ENCODE peak calls at places on chromosomes 4 and X, in ten cellular contexts. B is lung, O is chondrocyte, F is endothelial cell, T is brain microvascular endothelial cell, W is AG09309, E is fibroblast of the aortic adventitia, I is adrenal gland, G is suprapubic skin, H is fibroblast of lung. D is an unnamed sample.

GRCh38 chr4:172390341-172390740 is 577.1 kb downstream of the GALNTL6 start:
- DNase-seq in B (no peak), O (no peak), F (no peak), T (no peak), W (no peak), E (no peak), I (no peak), G (no peak), H (no peak), D (no peak)

GRCh38 chr4:185464887-185465286 is 6.6 kb downstream of the CCDC110 start:
- DNase-seq in B (no peak), O (no peak), F (no peak), T (no peak), W (no peak), E (no peak), I (no peak), G (no peak), H (peak), D (no peak)

GRCh38 chr4:7650606-7651400 is 216.1 kb upstream of the PSAPL1 start:
- DNase-seq in B (no peak), O (peak), F (peak), T (peak), W (no peak), E (no peak), I (no peak), G (no peak), H (peak), D (no peak)

GRCh38 chrX:133985164-133986007 is at the start of gene GPC3:
- DNase-seq in B (no peak), O (no peak), F (peak), T (no peak), W (no peak), E (no peak), I (peak), G (peak), H (peak), D (peak)

GRCh38 chrX:110006826-110007375 is 4.0 kb downstream of the TMEM164 start:
- DNase-seq in B (no peak), O (no peak), F (no peak), T (no peak), W (no peak), E (peak), I (peak), G (no peak), H (peak), D (no peak)

GRCh38 chr4:65126200-65126599 is 544.1 kb downstream of the EPHA5 start:
- DNase-seq in B (no peak), O (no peak), F (no peak), T (no peak), W (no peak), E (no peak), I (no peak), G (no peak), H (no peak), D (no peak)

GRCh38 chr4:20311863-20312262 is 60.2 kb downstream of the SLIT2 start:
- DNase-seq in B (no peak), O (no peak), F (no peak), T (no peak), W (peak), E (no peak), I (no peak), G (no peak), H (no peak), D (no peak)

GRCh38 chrX:133523094-133523493 is 107.8 kb upstream of the GPC4 start:
- DNase-seq in B (peak), O (no peak), F (no peak), T (no peak), W (no peak), E (peak), I (no peak), G (no peak), H (no peak), D (no peak)

GRCh38 chr4:128862608-128863313 is 53.3 kb downstream of the JADE1 start:
- DNase-seq in B (no peak), O (no peak), F (peak), T (no peak), W (no peak), E (no peak), I (no peak), G (no peak), H (no peak), D (no peak)

GRCh38 chr4:11746734-11747133 is 318.0 kb upstream of the HS3ST1 start:
- DNase-seq in B (no peak), O (no peak), F (no peak), T (no peak), W (no peak), E (peak), I (no peak), G (no peak), H (no peak), D (no peak)

GRCh38 chr4:169795585-169795984 is 37.8 kb upstream of the HPF1 start:
- DNase-seq in B (no peak), O (no peak), F (no peak), T (no peak), W (no peak), E (peak), I (no peak), G (no peak), H (no peak), D (no peak)

GRCh38 chr4:153138736-153139135 is 65.5 kb upstream of the TRIM2 start:
- DNase-seq in B (no peak), O (no peak), F (no peak), T (no peak), W (no peak), E (no peak), I (no peak), G (no peak), H (no peak), D (no peak)

GRCh38 chr4:139619644-139620043 is 46.0 kb upstream of the MGST2 start:
- DNase-seq in B (no peak), O (no peak), F (no peak), T (peak), W (no peak), E (peak), I (peak), G (no peak), H (peak), D (peak)

GRCh38 chr4:86744570-86744969 is 104.6 kb downstream of the SLC10A6 start:
- DNase-seq in B (no peak), O (no peak), F (no peak), T (no peak), W (no peak), E (no peak), I (no peak), G (no peak), H (no peak), D (no peak)

GRCh38 chrX:26927419-26927818 is 535.7 kb downstream of the PPP4R3C start:
- DNase-seq in B (no peak), O (no peak), F (no peak), T (no peak), W (no peak), E (no peak), I (no peak), G (no peak), H (no peak), D (no peak)

GRCh38 chrX:45760187-45760742 is 559.6 kb upstream of the DIPK2B start:
- DNase-seq in B (no peak), O (no peak), F (no peak), T (no peak), W (no peak), E (no peak), I (no peak), G (no peak), H (no peak), D (no peak)
- TF ChIP-seq CTCF in B (no peak), O (no peak), F (no peak), T (no peak), W (no peak), E (no peak), I (no peak), G (no peak), H (no peak), D (no peak)

GRCh38 chrX:21683910-21684309 is 25.8 kb upstream of the KLHL34 start:
- DNase-seq in B (no peak), O (no peak), F (no peak), T (no peak), W (peak), E (peak), I (no peak), G (no peak), H (peak), D (no peak)
- TF ChIP-seq CTCF in B (no peak), O (no peak), F (no peak), T (no peak), W (no peak), E (no peak), I (no peak), G (no peak), H (no peak), D (no peak)

DNA sequence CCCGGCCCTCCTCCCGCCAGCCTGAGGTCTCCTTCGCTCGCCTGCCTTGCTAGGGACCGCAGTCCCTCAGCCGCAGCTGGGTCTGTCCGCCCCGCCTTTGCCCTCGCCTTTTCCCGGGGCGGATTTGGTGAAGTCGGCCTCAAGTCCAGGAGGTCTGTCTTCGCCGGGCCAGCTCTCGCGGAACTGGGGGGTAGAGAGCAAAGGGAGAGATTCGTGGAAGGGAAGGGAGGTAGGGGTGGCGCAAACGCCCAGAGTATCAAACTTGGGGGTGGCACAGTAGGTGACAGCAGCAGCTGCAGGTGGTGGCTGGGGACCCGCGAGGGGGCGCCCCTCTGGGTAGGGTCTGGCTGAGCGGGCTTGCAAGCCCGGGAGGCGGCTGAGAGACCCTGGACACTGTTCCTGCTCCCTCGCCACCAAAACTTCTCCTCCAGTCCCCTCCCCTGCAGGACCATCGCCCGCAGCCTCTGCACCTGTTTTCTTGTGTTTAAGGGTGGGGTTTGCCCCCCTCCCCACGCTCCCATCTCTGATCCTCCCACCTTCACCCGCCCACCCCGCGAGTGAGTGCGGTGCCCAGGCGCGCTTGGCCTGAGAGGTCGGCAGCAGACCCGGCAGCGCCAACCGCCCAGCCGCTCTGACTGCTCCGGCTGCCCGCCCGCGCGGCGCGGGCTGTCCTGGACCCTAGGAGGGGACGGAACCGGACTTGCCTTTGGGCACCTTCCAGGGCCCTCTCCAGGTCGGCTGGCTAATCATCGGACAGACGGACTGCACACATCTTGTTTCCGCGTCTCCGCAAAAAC is at the start of gene NPY2R:
- DNase-seq in B (no peak), O (peak), F (peak), T (no peak), W (no peak), E (no peak), I (no peak), G (no peak), H (no peak), D (no peak)
- TF ChIP-seq CTCF in B (no peak), O (no peak), F (peak), T (peak), W (no peak), E (no peak), I (no peak), G (no peak), H (no peak), D (no peak)

DNA sequence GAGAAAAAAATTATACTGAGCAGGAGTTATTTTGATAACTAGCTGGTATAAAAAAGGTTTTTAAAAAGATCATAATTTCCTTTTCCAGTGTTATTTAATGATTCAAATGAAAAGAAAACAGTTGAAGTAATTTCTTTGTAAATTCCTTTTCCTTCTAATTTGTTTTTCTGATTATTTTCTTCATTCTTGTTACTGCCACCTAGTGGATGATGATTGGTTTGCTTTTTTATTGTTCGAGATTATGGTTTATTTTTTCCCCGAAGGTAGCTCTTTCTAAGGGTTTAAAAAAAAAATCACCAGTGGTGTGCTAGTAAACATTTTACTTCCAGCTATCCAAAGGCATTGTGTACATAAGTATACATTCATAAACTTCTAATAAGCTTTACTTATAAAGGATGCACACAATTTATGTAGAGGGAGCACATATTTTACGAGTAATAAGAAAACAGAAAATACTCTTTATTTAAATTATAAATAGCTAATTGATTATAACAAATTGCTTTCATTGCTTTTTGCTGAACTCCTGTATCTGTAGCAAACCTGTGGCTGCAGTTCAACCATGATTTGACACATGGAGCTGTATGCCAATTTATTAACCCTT is 98.0 kb upstream of the ANK2 start:
- DNase-seq in B (no peak), O (no peak), F (no peak), T (no peak), W (no peak), E (peak), I (no peak), G (no peak), H (peak), D (no peak)
- TF ChIP-seq CTCF in B (no peak), O (peak), F (peak), T (peak), W (peak), E (peak), I (peak), G (peak), H (no peak), D (peak)